ENCODE peak calls at places on chromosomes 7 and 10, in seven cellular contexts. H, T, B, L, Y, I and X are unnamed samples.

GRCh38 chr7:122556873-122557542 is 141.9 kb downstream of the RNF133 start:
- DNase-seq in Y (no peak), H (no peak), B (no peak), I (no peak), T (no peak), L (no peak), X (no peak)

GRCh38 chr7:118264836-118265235 is 40.3 kb downstream of the ANKRD7 start:
- DNase-seq in I (no peak), L (no peak), Y (no peak), H (no peak), B (no peak), T (no peak), X (no peak)

GRCh38 chr7:4878336-4879335 is 4.9 kb downstream of the RADIL start:
- DNase-seq in I (no peak), L (no peak), Y (no peak), H (peak; percentile 43), B (no peak), T (no peak), X (no peak)

GRCh38 chr10:78756604-78757442 is 311.9 kb upstream of the ZMIZ1 start:
- DNase-seq in I (no peak), T (peak; percentile 90), Y (peak; percentile 64), B (no peak), H (peak; percentile 92), L (no peak), X (no peak)

GRCh38 chr10:12181065-12181775 is 14.5 kb downstream of the NUDT5 start:
- DNase-seq in T (no peak), L (no peak), H (peak; percentile 40), B (no peak), I (no peak), Y (no peak), X (no peak)

GRCh38 chr10:93165367-93165766 is 91.7 kb downstream of the CYP26A1 start:
- DNase-seq in T (no peak), Y (no peak), B (no peak), H (no peak), L (no peak), I (no peak), X (no peak)

GRCh38 chr7:103150192-103150591 is 1.3 kb upstream of the NAPEPLD start:
- DNase-seq in H (no peak), I (peak; percentile 18), Y (no peak), L (no peak), T (peak; percentile 68), B (no peak), X (no peak)

GRCh38 chr10:127919418-127920191 is 12.7 kb downstream of the PTPRE start:
- DNase-seq in H (peak; percentile 75), L (no peak), I (peak; percentile 28), Y (no peak), B (no peak), T (no peak), X (peak; percentile 13)

GRCh38 chr7:129765352-129765751 is 153.8 kb downstream of the NRF1 start:
- DNase-seq in I (no peak), H (no peak), T (no peak), B (no peak), Y (no peak), L (no peak), X (no peak)

GRCh38 chr10:51301644-51302043 is 227.4 kb downstream of the PRKG1 start:
- DNase-seq in B (no peak), Y (no peak), I (no peak), L (peak; percentile 4), H (peak; percentile 74), T (no peak), X (no peak)

GRCh38 chr7:37671871-37672270 is 11.7 kb upstream of the GPR141 start:
- DNase-seq in Y (no peak), L (no peak), T (no peak), B (no peak), H (no peak), I (no peak), X (no peak)

GRCh38 chr10:12406764-12407400 is 57.5 kb downstream of the CAMK1D start:
- DNase-seq in I (no peak), H (no peak), Y (no peak), L (no peak), T (no peak), B (no peak), X (no peak)

GRCh38 chr10:114548662-114549061 is 109.4 kb downstream of the ABLIM1 start:
- DNase-seq in Y (peak; percentile 56), I (peak; percentile 43), T (peak; percentile 56), H (peak; percentile 53), B (no peak), L (peak; percentile 37), X (no peak)

GRCh38 chr7:151233111-151233701 is 923 bp downstream of the CHPF2 start:
- DNase-seq in Y (no peak), L (peak; percentile 34), H (peak; percentile 78), T (peak; percentile 80), B (no peak), I (peak; percentile 32), X (peak; percentile 76)

GRCh38 chr7:73847941-73848723 is 5.8 kb upstream of the METTL27 start:
- DNase-seq in B (no peak), Y (no peak), L (no peak), H (no peak), T (no peak), I (no peak), X (no peak)

GRCh38 chr7:129752760-129753159 is 141.2 kb downstream of the NRF1 start:
- DNase-seq in I (no peak), B (no peak), Y (no peak), L (no peak), T (no peak), H (no peak), X (no peak)

GRCh38 chr10:6128087-6128486 is 39.3 kb downstream of the RBM17 start:
- DNase-seq in B (no peak), T (no peak), H (no peak), L (no peak), I (no peak), Y (no peak), X (no peak)

GRCh38 chr10:33801705-33802104 is 467.2 kb upstream of the NRP1 start:
- DNase-seq in L (no peak), Y (peak; percentile 22), H (peak; percentile 48), B (no peak), I (no peak), T (peak; percentile 45), X (no peak)

GRCh38 chr10:46232666-46233065 is 54.1 kb upstream of the ANTXRL start:
- DNase-seq in Y (no peak), T (no peak), H (no peak), L (no peak), B (no peak), I (no peak), X (no peak)

GRCh38 chr10:114271779-114272167 is 32.7 kb downstream of the VWA2 start:
- DNase-seq in T (peak; percentile 44), Y (peak; percentile 42), I (no peak), L (no peak), H (peak; percentile 94), B (no peak), X (no peak)

GRCh38 chr10:110912374-110912773 is 6.6 kb downstream of the BBIP1 start:
- DNase-seq in I (no peak), T (no peak), L (no peak), B (no peak), Y (no peak), H (peak; percentile 31), X (no peak)

GRCh38 chr10:80924063-80924952 is 386.6 kb downstream of the SH2D4B start:
- DNase-seq in L (peak; percentile 66), Y (peak; percentile 21), T (peak; percentile 63), H (peak; percentile 53), B (no peak), I (peak; percentile 42), X (peak; percentile 31)

GRCh38 chr10:116184448-116184794 is 88.6 kb downstream of the GFRA1 start:
- DNase-seq in I (no peak), Y (no peak), L (no peak), T (no peak), H (no peak), B (no peak), X (no peak)

GRCh38 chr7:44798649-44799275 is 2.3 kb downstream of the PPIA start:
- DNase-seq in H (no peak), T (no peak), I (no peak), B (no peak), L (no peak), Y (no peak), X (no peak)

GRCh38 chr10:113610636-113611601 is 52.9 kb downstream of the NRAP start:
- DNase-seq in B (no peak), H (no peak), Y (no peak), I (no peak), L (peak; percentile 48), T (no peak), X (no peak)

GRCh38 chr10:33127622-33128021 is 169.6 kb upstream of the ITGB1 start:
- DNase-seq in Y (no peak), T (no peak), I (no peak), L (no peak), H (no peak), B (no peak), X (no peak)

GRCh38 chr7:157007470-157008066 is 2.9 kb downstream of the MNX1 start:
- DNase-seq in H (no peak), T (no peak), B (peak; percentile 43), Y (no peak), L (no peak), I (no peak), X (no peak)

GRCh38 chr10:44647877-44648542 is 263.1 kb upstream of the CXCL12 start:
- DNase-seq in H (no peak), I (no peak), B (no peak), Y (no peak), L (no peak), T (no peak), X (peak; percentile 19)

GRCh38 chr7:151110941-151111645 is 24.8 kb downstream of the AGAP3 start:
- DNase-seq in T (peak; percentile 87), Y (no peak), L (peak; percentile 80), I (peak; percentile 74), H (peak; percentile 63), B (no peak), X (peak; percentile 78)

GRCh38 chr7:92602352-92603088 is 12.3 kb upstream of the FAM133B start:
- DNase-seq in T (no peak), L (no peak), B (no peak), I (no peak), H (no peak), Y (no peak), X (no peak)

GRCh38 chr7:42283553-42283952 is 46.5 kb upstream of the GLI3 start:
- DNase-seq in I (no peak), H (no peak), Y (no peak), B (no peak), L (no peak), T (no peak), X (no peak)
- TF ChIP-seq CTCF in I (no peak), H (no peak), Y (no peak), B (no peak), L (no peak), T (no peak), X (no peak)

GRCh38 chr7:133853706-133854276 is 273.3 kb upstream of the LRGUK start:
- DNase-seq in B (no peak), H (peak; percentile 72), I (peak; percentile 63), Y (peak; percentile 54), L (peak; percentile 20), T (peak; percentile 31), X (peak; percentile 60)
- TF ChIP-seq CTCF in B (peak; percentile 77), H (peak; percentile 68), I (peak; percentile 79), Y (peak; percentile 73), L (peak; percentile 38), T (peak; percentile 25), X (peak; percentile 76)

GRCh38 chr7:39949980-39950472 is at the start of gene CDK13:
- DNase-seq in H (peak; percentile 59), I (peak; percentile 90), T (peak; percentile 85), L (peak; percentile 74), B (peak; percentile 92), Y (peak; percentile 68), X (peak; percentile 91)
- TF ChIP-seq CTCF in H (no peak), I (no peak), T (no peak), L (no peak), B (peak; percentile 13), Y (no peak), X (peak; percentile 26)

GRCh38 chr7:30353932-30354607 is 69.7 kb downstream of the ZNRF2 start:
- DNase-seq in B (no peak), H (no peak), L (no peak), Y (no peak), T (no peak), I (no peak), X (no peak)
- TF ChIP-seq CTCF in B (no peak), H (no peak), L (no peak), Y (no peak), T (no peak), I (no peak), X (no peak)